ENCODE peak calls at places on chromosome 17, in nine cellular contexts. O, Q, N, I, A, S, R, P and J are unnamed samples.

GRCh38 chr17:80270836-80271235 is 10.2 kb downstream of the RNF213 start:
- DNase-seq in A (peak; percentile 29), R (peak; percentile 20), I (no peak), Q (no peak), O (no peak), N (no peak), S (peak; percentile 69), P (no peak), J (no peak)

GRCh38 chr17:9002610-9003354 is 18.5 kb upstream of the NTN1 start:
- DNase-seq in O (no peak), N (no peak), R (no peak), P (no peak), S (peak; percentile 75), Q (no peak), I (no peak), A (peak; percentile 48), J (peak; percentile 86)

GRCh38 chr17:9115446-9116265 is 94.3 kb downstream of the NTN1 start:
- DNase-seq in Q (no peak), S (peak; percentile 67), N (peak; percentile 27), I (peak; percentile 6), A (peak; percentile 34), O (peak; percentile 13), R (no peak), P (peak; percentile 64), J (peak; percentile 95)

GRCh38 chr17:70239391-70239826 is 70.1 kb downstream of the KCNJ2 start:
- DNase-seq in P (no peak), R (no peak), N (no peak), A (no peak), S (no peak), Q (no peak), O (no peak), I (no peak), J (no peak)

GRCh38 chr17:64459284-64459747 is 10.4 kb downstream of the MILR1 start:
- DNase-seq in A (no peak), Q (no peak), I (peak; percentile 75), N (peak; percentile 27), O (no peak), S (no peak), R (no peak), P (no peak), J (no peak)

GRCh38 chr17:58783380-58783779 is 27.7 kb downstream of the PPM1E start:
- DNase-seq in I (no peak), N (no peak), P (no peak), Q (no peak), S (no peak), O (no peak), R (no peak), A (no peak), J (no peak)

GRCh38 chr17:39677581-39678339 is 9.5 kb downstream of the PNMT start:
- DNase-seq in A (no peak), S (no peak), N (no peak), I (no peak), O (no peak), Q (no peak), R (no peak), P (no peak), J (peak; percentile 89)

GRCh38 chr17:78159575-78160158 is 8.7 kb upstream of the SYNGR2 start:
- DNase-seq in R (no peak), A (no peak), O (no peak), I (peak; percentile 89), S (no peak), P (no peak), N (no peak), Q (no peak), J (no peak)

GRCh38 chr17:39753514-39754160 is 15.9 kb downstream of the GRB7 start:
- DNase-seq in A (peak; percentile 65), S (no peak), R (no peak), O (no peak), N (peak; percentile 67), I (no peak), Q (no peak), P (no peak), J (peak; percentile 72)

GRCh38 chr17:60141111-60142018 is 8.4 kb upstream of the CA4 start:
- DNase-seq in N (peak; percentile 89), A (peak; percentile 92), O (no peak), I (peak; percentile 13), P (no peak), Q (no peak), S (no peak), R (no peak), J (no peak)

GRCh38 chr17:49104511-49105074 is 28.0 kb upstream of the B4GALNT2 start:
- DNase-seq in O (no peak), Q (no peak), A (no peak), I (peak; percentile 80), R (no peak), P (no peak), N (no peak), S (no peak), J (no peak)

GRCh38 chr17:35082073-35082657 is 18.7 kb upstream of the RFFL start:
- DNase-seq in A (no peak), I (peak; percentile 84), N (no peak), R (peak; percentile 37), P (no peak), S (no peak), O (no peak), Q (no peak), J (no peak)

GRCh38 chr17:72430611-72431432 is 310.0 kb downstream of the SOX9 start:
- DNase-seq in O (no peak), N (no peak), R (no peak), P (no peak), I (no peak), S (no peak), Q (no peak), A (no peak), J (no peak)

GRCh38 chr17:691423-691822 is 23.2 kb downstream of the VPS53 start:
- DNase-seq in N (no peak), P (no peak), Q (no peak), I (peak; percentile 76), S (no peak), A (no peak), O (no peak), R (no peak), J (no peak)

GRCh38 chr17:48530208-48530886 is 464 bp downstream of the HOXB1 start:
- DNase-seq in R (no peak), O (no peak), A (no peak), I (no peak), P (no peak), N (no peak), Q (no peak), S (no peak), J (no peak)

GRCh38 chr17:37818689-37819088 is 73.8 kb upstream of the HNF1B start:
- DNase-seq in S (no peak), R (no peak), P (peak; percentile 70), Q (no peak), N (peak; percentile 73), A (peak; percentile 76), O (no peak), I (peak; percentile 89), J (no peak)

DNA sequence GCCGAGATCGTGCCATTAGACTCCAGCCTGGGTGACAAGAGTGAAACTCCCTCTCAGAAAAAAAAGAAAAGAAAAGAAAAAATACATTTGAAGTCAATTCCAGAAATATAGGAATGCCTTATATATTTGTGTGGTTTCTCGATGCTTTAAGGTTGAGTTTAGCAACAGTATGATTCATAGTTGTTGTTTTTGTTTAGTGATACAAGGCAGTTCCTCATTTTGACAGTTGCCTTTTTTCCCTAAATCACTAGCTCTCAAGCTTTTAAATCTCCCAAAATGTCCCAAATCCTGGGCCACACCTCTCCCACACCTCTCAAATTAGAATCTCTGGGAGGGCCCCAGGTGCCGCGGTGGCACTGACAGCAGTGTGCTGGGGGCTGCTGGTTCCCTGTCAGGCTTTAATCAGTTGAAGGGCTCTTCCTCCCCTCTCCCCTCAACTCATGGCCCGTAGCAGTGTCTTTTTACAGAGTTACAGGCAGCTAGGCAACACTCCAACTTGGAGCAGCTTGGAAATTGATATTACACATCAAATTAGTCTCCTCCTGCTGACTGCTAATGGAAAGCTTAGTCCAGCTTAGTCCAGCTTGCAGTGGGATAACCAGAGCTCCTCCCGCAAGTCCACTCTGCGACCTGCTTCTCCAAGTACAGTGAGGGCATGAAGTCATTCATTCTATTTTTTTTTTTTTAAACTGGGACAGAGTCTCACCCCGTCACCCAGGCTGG is 58.5 kb downstream of the EPN2 start:
- DNase-seq in Q (no peak), P (no peak), R (no peak), N (no peak), A (no peak), S (no peak), O (no peak), I (no peak), J (no peak)
- H3K27ac ChIP-seq in Q (no peak overlapping the region), P (no peak overlapping the region), R (no peak overlapping the region), N (no peak overlapping the region), A (no peak overlapping the region), S (no peak overlapping the region), O (no peak overlapping the region), I (no peak overlapping the region), J (no peak overlapping the region)

DNA sequence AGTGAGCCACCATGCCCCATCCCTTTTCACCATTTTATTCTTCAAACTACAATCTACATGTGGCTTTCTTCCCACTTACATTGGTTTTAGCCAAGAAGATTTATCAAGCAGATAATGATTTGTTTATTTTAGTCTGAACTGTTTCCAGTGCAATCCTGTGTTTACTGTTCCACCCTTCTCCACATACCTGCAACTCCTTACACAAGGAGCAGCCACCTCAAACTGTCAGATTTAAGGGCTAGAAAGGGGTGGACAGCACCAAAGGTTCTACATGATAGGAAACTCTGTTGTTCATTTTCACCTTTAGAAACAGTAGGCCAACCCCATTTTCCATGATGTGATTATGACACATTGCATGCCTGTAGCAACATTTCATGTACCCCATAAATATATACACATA is 1.9 kb downstream of the RUNDC1 start:
- DNase-seq in Q (no peak), N (no peak), S (no peak), I (no peak), O (no peak), R (no peak), P (no peak), A (no peak), J (no peak)
- H3K4me3 ChIP-seq in Q (no peak overlapping the region), N (no peak overlapping the region), S (no peak overlapping the region), I (no peak overlapping the region), O (no peak overlapping the region), R (no peak overlapping the region), P (no peak overlapping the region), A (no peak overlapping the region), J (no peak overlapping the region)

DNA sequence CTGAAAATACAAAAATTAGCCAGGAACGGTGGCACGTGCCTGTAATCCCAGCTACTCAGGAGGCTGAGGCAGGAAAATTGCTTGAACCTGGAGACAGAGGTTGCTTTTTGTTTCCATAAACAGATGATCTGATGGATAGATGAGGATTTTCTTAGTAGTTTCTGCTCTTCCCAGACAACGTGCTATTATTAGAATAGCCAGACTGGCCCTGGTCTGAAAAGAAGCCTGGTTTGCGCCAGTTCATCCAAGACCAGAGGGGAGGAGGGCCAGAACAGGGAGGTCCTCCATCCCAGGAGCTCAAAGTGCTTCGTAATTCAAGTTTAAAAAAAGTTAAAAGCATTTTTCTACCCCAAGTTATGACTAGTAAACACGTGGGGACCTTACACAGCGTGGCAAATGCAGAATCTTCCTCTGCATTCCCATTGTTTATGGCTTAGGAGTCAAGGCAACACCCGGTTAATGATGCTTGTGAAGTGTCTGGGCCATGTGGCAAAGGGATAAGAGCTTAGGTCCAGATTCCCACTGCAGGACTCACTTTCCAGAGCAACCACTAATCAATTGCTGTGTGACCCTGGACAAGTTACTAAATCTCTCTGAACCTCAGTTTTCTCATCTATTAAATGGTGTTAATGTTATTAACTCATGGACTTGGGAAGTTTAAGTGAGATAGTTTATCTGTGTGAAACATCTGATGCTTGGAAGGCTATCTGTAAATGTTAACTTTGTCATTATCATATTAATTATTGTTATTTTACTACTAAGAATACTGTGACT is 205.4 kb downstream of the CCDC182 start:
- DNase-seq in R (no peak), Q (no peak), N (no peak), P (no peak), O (no peak), S (no peak), A (no peak), I (no peak), J (no peak)
- H3K4me1 ChIP-seq in R (peaks cover 23% of the 10 kb centered on the region), Q (peaks cover 7% of the 10 kb centered on the region), N (peaks cover 62% of the 10 kb centered on the region), P (no peaks in the 10 kb centered on the region), O (peaks cover 21% of the 10 kb centered on the region), S (peaks cover 86% of the 10 kb centered on the region), A (peaks cover 34% of the 10 kb centered on the region), I (peaks cover 4% of the 10 kb centered on the region), J (no peaks in the 10 kb centered on the region)

GRCh38 chr17:6437466-6437865 is 2.5 kb upstream of the AIPL1 start:
- DNase-seq in R (no peak), P (no peak), Q (no peak), I (no peak), A (no peak), O (no peak), S (no peak), N (no peak), J (no peak)
- H3K27ac ChIP-seq in R (no peak overlapping the region), P (no peak overlapping the region), Q (no peak overlapping the region), I (no peak overlapping the region), A (no peak overlapping the region), O (no peak overlapping the region), S (no peak overlapping the region), N (no peak overlapping the region), J (no peak overlapping the region)